ENCODE peak calls at places on chromosomes 2 and 18, in nine cellular contexts. Q is GM20000; V is H9; Y is AG20443; F is type B pancreatic cell; B is activated CD4-positive, CD25-positive, alpha-beta regulatory T cell treated with anti-CD3 and anti-CD28 coated beads, Interleukin-2, amount 50 U/mL, for 72 hours; P is germinal center; K is RPMI8226; U is CD8-positive, alpha-beta T cell. T is an unnamed sample.

GRCh38 chr2:62270728-62271127 is 74.8 kb downstream of the B3GNT2 start:
- DNase-seq in V (no peak), Y (no peak), K (peak; percentile 70), P (no peak), B (no peak), Q (no peak), F (no peak), U (no peak), T (no peak)

GRCh38 chr2:128086244-128086643 is 4.8 kb upstream of the UGGT1 start:
- DNase-seq in B (no peak), Q (no peak), Y (no peak), F (no peak), P (no peak), U (no peak), V (no peak), K (no peak), T (no peak)

GRCh38 chr2:153387203-153387602 is 91.4 kb downstream of the RPRM start:
- DNase-seq in V (no peak), U (no peak), F (no peak), Q (no peak), P (no peak), K (no peak), B (no peak), Y (no peak), T (no peak)

GRCh38 chr18:40355701-40356100 is 1599.3 kb upstream of the PIK3C3 start:
- DNase-seq in U (no peak), P (no peak), B (no peak), Y (peak; percentile 10), Q (no peak), V (no peak), K (no peak), F (no peak), T (no peak)

GRCh38 chr2:9238927-9239326 is 32.3 kb downstream of the ASAP2 start:
- DNase-seq in F (no peak), P (no peak), B (no peak), Q (no peak), V (no peak), Y (no peak), U (no peak), K (no peak), T (no peak)

GRCh38 chr18:47403949-47404348 is 152.5 kb upstream of the SKOR2 start:
- DNase-seq in V (no peak), K (no peak), U (no peak), Y (no peak), Q (no peak), P (no peak), F (no peak), B (no peak), T (no peak)

GRCh38 chr2:237864030-237864931 is 4.9 kb downstream of the RAMP1 start:
- DNase-seq in P (no peak), Y (no peak), B (no peak), V (no peak), K (no peak), Q (no peak), F (no peak), U (no peak), T (no peak)

GRCh38 chr2:175855794-175856453 is 146.1 kb downstream of the LNPK start:
- DNase-seq in K (no peak), U (no peak), P (no peak), V (no peak), B (no peak), Y (peak; percentile 77), F (no peak), Q (no peak), T (no peak)

GRCh38 chr2:128901572-128902391 is 583.1 kb upstream of the HS6ST1 start:
- DNase-seq in K (peak; percentile 32), Y (no peak), P (no peak), U (no peak), Q (no peak), F (no peak), B (no peak), V (no peak), T (no peak)

GRCh38 chr18:26566874-26567273 is 18.5 kb upstream of the KCTD1 start:
- DNase-seq in P (no peak), Q (no peak), F (no peak), U (no peak), Y (no peak), V (no peak), K (no peak), B (no peak), T (no peak)

GRCh38 chr2:170170281-170171035 is 7.5 kb upstream of the MYO3B start:
- DNase-seq in B (no peak), V (no peak), K (no peak), F (no peak), U (no peak), Q (no peak), Y (no peak), P (no peak), T (no peak)

GRCh38 chr2:207676827-207677354 is 34.5 kb upstream of the CCNYL1 start:
- DNase-seq in U (no peak), Y (peak; percentile 50), V (no peak), B (no peak), P (no peak), Q (peak; percentile 45), F (no peak), K (no peak), T (no peak)

GRCh38 chr2:166057363-166058169 is 70.3 kb downstream of the SCN1A start:
- DNase-seq in P (no peak), K (peak; percentile 15), Y (peak; percentile 18), F (no peak), U (no peak), V (no peak), B (no peak), Q (peak; percentile 5), T (no peak)

GRCh38 chr2:240584486-240585031 is 2.0 kb upstream of the CAPN10 start:
- DNase-seq in F (no peak), K (peak; percentile 93), U (no peak), Q (peak; percentile 85), Y (no peak), V (peak; percentile 64), P (peak; percentile 58), B (no peak), T (no peak)

GRCh38 chr2:136441979-136442378 is 323.4 kb upstream of the THSD7B start:
- DNase-seq in B (no peak), U (no peak), Q (no peak), F (no peak), P (no peak), V (peak; percentile 40), K (no peak), Y (no peak), T (no peak)

GRCh38 chr18:32355896-32356295 is 114.8 kb downstream of the GAREM1 start:
- DNase-seq in Y (peak; percentile 36), K (no peak), P (no peak), Q (no peak), F (no peak), V (no peak), B (no peak), U (no peak), T (no peak)